ENCODE peak calls at places on chromosomes 16 and 17, in eight cellular contexts. A is NCI-H187; L is colonic mucosa; K is AG04450; C is EL; J is activated CD4-positive, alpha-beta T cell treated with anti-CD3 and anti-CD28 coated beads for 36 hours; H is activated naive CD8-positive, alpha-beta T cell treated with anti-CD3 and anti-CD28 coated beads, Interleukin-2, amount 50 U/mL, for 24 hours; U is SK-MEL-5. B is an unnamed sample.

GRCh38 chr17:20116683-20117309 is 107.6 kb downstream of the SPECC1 start:
- DNase-seq in A (no peak), L (peak), K (no peak), C (peak), J (peak), H (peak), U (peak), B (peak)

GRCh38 chr16:26365555-26365954 is 673.8 kb downstream of the HS3ST4 start:
- DNase-seq in A (no peak), L (no peak), K (no peak), C (no peak), J (no peak), H (no peak), U (no peak), B (no peak)

GRCh38 chr17:14741516-14741915 is 440.6 kb downstream of the HS3ST3B1 start:
- DNase-seq in A (no peak), L (no peak), K (no peak), C (peak), J (no peak), H (no peak), U (no peak), B (no peak)

GRCh38 chr16:89325861-89326471 is 108.5 kb downstream of the ZNF778 start:
- DNase-seq in A (no peak), L (peak), K (peak), C (peak), J (no peak), H (no peak), U (peak), B (peak)

GRCh38 chr16:15031179-15031578 is 24.7 kb downstream of the NTAN1 start:
- DNase-seq in A (no peak), L (no peak), K (no peak), C (no peak), J (no peak), H (no peak), U (no peak), B (no peak)

GRCh38 chr17:81415681-81416080 is 20.4 kb downstream of the BAHCC1 start:
- DNase-seq in A (no peak), L (no peak), K (no peak), C (no peak), J (no peak), H (no peak), U (no peak), B (no peak)

GRCh38 chr16:11869657-11870228 is 18.4 kb upstream of the RSL1D1 start:
- DNase-seq in A (no peak), L (no peak), K (no peak), C (no peak), J (no peak), H (no peak), U (no peak), B (no peak)

GRCh38 chr16:75494696-75495601 is at the start of gene CHST6:
- DNase-seq in A (no peak), L (peak), K (no peak), C (peak), J (peak), H (peak), U (peak), B (no peak)

GRCh38 chr16:17138801-17139200 is 332.0 kb downstream of the XYLT1 start:
- DNase-seq in A (no peak), L (no peak), K (no peak), C (peak), J (no peak), H (no peak), U (no peak), B (no peak)

GRCh38 chr17:72378414-72379395 is 257.9 kb downstream of the SOX9 start:
- DNase-seq in A (no peak), L (no peak), K (no peak), C (no peak), J (no peak), H (no peak), U (no peak), B (no peak)

GRCh38 chr17:63635787-63636186 is 13.6 kb downstream of the MAP3K3 start:
- DNase-seq in A (no peak), L (no peak), K (no peak), C (no peak), J (no peak), H (no peak), U (no peak), B (no peak)

GRCh38 chr17:39687101-39687545 is 734 bp downstream of the PGAP3 start:
- DNase-seq in A (no peak), L (no peak), K (no peak), C (no peak), J (no peak), H (no peak), U (no peak), B (no peak)

GRCh38 chr17:35051183-35051578 is 12.3 kb downstream of the RFFL start:
- DNase-seq in A (no peak), L (no peak), K (no peak), C (no peak), J (peak), H (no peak), U (no peak), B (no peak)

GRCh38 chr16:10022098-10022497 is 160.1 kb downstream of the GRIN2A start:
- DNase-seq in A (no peak), L (no peak), K (no peak), C (no peak), J (no peak), H (no peak), U (no peak), B (no peak)

GRCh38 chr17:42853597-42853967 is 2.6 kb downstream of the AOC3 start:
- DNase-seq in A (no peak), L (no peak), K (no peak), C (no peak), J (no peak), H (no peak), U (no peak), B (no peak)

GRCh38 chr17:16492613-16493290 is 759 bp upstream of the LRRC75A start:
- DNase-seq in A (no peak), L (no peak), K (no peak), C (no peak), J (no peak), H (no peak), U (no peak), B (no peak)

GRCh38 chr17:59372138-59372751 is 40.8 kb downstream of the YPEL2 start:
- DNase-seq in A (no peak), L (peak), K (no peak), C (no peak), J (no peak), H (no peak), U (peak), B (no peak)

GRCh38 chr17:78826836-78827509 is 13.6 kb downstream of the USP36 start:
- DNase-seq in A (no peak), L (no peak), K (no peak), C (no peak), J (no peak), H (no peak), U (no peak), B (no peak)

GRCh38 chr16:59886021-59886420 is 1151.9 kb upstream of the GOT2 start:
- DNase-seq in A (no peak), L (no peak), K (no peak), C (peak), J (no peak), H (no peak), U (peak), B (no peak)

GRCh38 chr17:51527230-51527982 is 267.1 kb downstream of the UTP18 start:
- DNase-seq in A (no peak), L (no peak), K (no peak), C (no peak), J (no peak), H (no peak), U (peak), B (no peak)

GRCh38 chr16:21301168-21301894 is 23.2 kb upstream of the CRYM start:
- DNase-seq in A (peak), L (peak), K (no peak), C (peak), J (peak), H (peak), U (peak), B (peak)

GRCh38 chr17:82370471-82371332 is 863 bp upstream of the UTS2R start:
- DNase-seq in A (no peak), L (no peak), K (no peak), C (peak), J (peak), H (no peak), U (no peak), B (no peak)

GRCh38 chr17:73266796-73267195 is 5.1 kb upstream of the CPSF4L start:
- DNase-seq in A (no peak), L (no peak), K (no peak), C (no peak), J (no peak), H (no peak), U (no peak), B (no peak)